ENCODE peak calls at places on chromosome 14, in eight cellular contexts. X is activated CD8-positive, alpha-beta T cell treated with anti-CD3 and anti-CD28 coated beads, Interleukin-2, amount 10 ng/mL, durations not matched to agents 7 days and 5 days; V is NCI-H69; U is pancreas; G is foreskin fibroblast; D is osteocyte; E is ELF-1; Z is germinal center. Y is an unnamed sample.

GRCh38 chr14:99122521-99123125 is 149.4 kb downstream of the BCL11B start:
- DNase-seq in Z (no peak), V (no peak), X (no peak), D (peak; percentile 32), U (no peak), G (no peak), E (peak; percentile 60), Y (peak; percentile 60)

GRCh38 chr14:66322564-66322963 is 163.6 kb upstream of the CCDC196 start:
- DNase-seq in G (no peak), U (no peak), V (no peak), X (no peak), Z (no peak), E (no peak), D (no peak), Y (no peak)

GRCh38 chr14:61973981-61974380 is 211.8 kb downstream of the SNAPC1 start:
- DNase-seq in D (no peak), V (no peak), G (peak; percentile 69), X (no peak), U (no peak), E (no peak), Z (no peak), Y (no peak)

GRCh38 chr14:89425931-89426330 is 8.9 kb upstream of the FOXN3 start:
- DNase-seq in V (no peak), X (peak; percentile 46), Z (no peak), U (no peak), D (no peak), G (peak; percentile 97), E (peak; percentile 69), Y (no peak)

GRCh38 chr14:32698831-32699230 is 239.8 kb upstream of the NPAS3 start:
- DNase-seq in E (no peak), G (peak; percentile 64), Z (no peak), X (no peak), V (no peak), D (no peak), U (no peak), Y (no peak)

GRCh38 chr14:26444745-26445144 is 153.1 kb downstream of the NOVA1 start:
- DNase-seq in D (no peak), X (no peak), U (no peak), V (no peak), G (peak; percentile 26), Z (no peak), E (peak; percentile 5), Y (peak; percentile 79)

GRCh38 chr14:93239869-93240677 is 33.0 kb downstream of the UBR7 start:
- DNase-seq in G (peak; percentile 84), V (no peak), U (no peak), D (no peak), X (no peak), Z (no peak), E (no peak), Y (no peak)

GRCh38 chr14:35302211-35302528 is 10.0 kb downstream of the PSMA6 start:
- DNase-seq in E (no peak), D (no peak), V (no peak), Z (no peak), X (no peak), U (no peak), G (no peak), Y (no peak)

GRCh38 chr14:31229009-31229408 is 21.4 kb upstream of the HECTD1 start:
- DNase-seq in V (peak; percentile 43), D (no peak), E (no peak), G (no peak), X (no peak), Z (no peak), U (no peak), Y (no peak)

GRCh38 chr14:104887623-104888488 is 22.8 kb downstream of the CEP170B start:
- DNase-seq in U (no peak), D (no peak), X (no peak), Z (no peak), G (no peak), E (no peak), V (no peak), Y (no peak)

GRCh38 chr14:105475916-105476845 is 1.6 kb downstream of the CRIP2 start:
- DNase-seq in X (no peak), D (no peak), G (no peak), E (peak; percentile 71), V (peak; percentile 56), U (peak; percentile 62), Z (no peak), Y (peak; percentile 61)

GRCh38 chr14:33040548-33041140 is 102.0 kb downstream of the NPAS3 start:
- DNase-seq in D (no peak), X (no peak), G (no peak), U (no peak), V (no peak), Z (no peak), E (no peak), Y (no peak)

GRCh38 chr14:30855345-30856037 is 18.9 kb upstream of the COCH start:
- DNase-seq in U (no peak), Z (no peak), X (no peak), G (no peak), E (no peak), D (no peak), V (no peak), Y (no peak)

GRCh38 chr14:50008562-50009355 is 107.6 kb downstream of the VCPKMT start:
- DNase-seq in D (no peak), V (no peak), G (peak; percentile 28), X (no peak), E (no peak), Z (peak; percentile 40), U (no peak), Y (no peak)

GRCh38 chr14:84254205-84254788 is 1275.6 kb upstream of the FLRT2 start:
- DNase-seq in U (no peak), V (peak; percentile 74), X (no peak), Z (no peak), E (peak; percentile 67), D (no peak), G (no peak), Y (peak; percentile 39)

GRCh38 chr14:60094306-60094897 is 2.7 kb downstream of the PCNX4 start:
- DNase-seq in Z (no peak), U (no peak), X (peak; percentile 58), D (no peak), G (peak; percentile 61), V (peak; percentile 50), E (peak; percentile 84), Y (peak; percentile 26)

GRCh38 chr14:77040995-77041744 is 12.7 kb upstream of the IRF2BPL start:
- DNase-seq in V (peak; percentile 86), G (no peak), E (no peak), U (peak; percentile 49), D (no peak), Z (no peak), X (no peak), Y (peak; percentile 67)

GRCh38 chr14:49769171-49769570 is 1.2 kb downstream of the KLHDC2 start:
- DNase-seq in V (peak; percentile 43), G (peak; percentile 70), X (no peak), D (no peak), Z (no peak), U (no peak), E (no peak), Y (no peak)

GRCh38 chr14:55052259-55052930 is 948 bp downstream of the MAPK1IP1L start:
- DNase-seq in Z (peak; percentile 33), D (no peak), X (no peak), U (no peak), V (no peak), G (no peak), E (no peak), Y (peak; percentile 57)

GRCh38 chr14:100708349-100709217 is 18.1 kb upstream of the DLK1 start:
- DNase-seq in D (no peak), G (peak; percentile 21), X (no peak), U (peak; percentile 94), Z (no peak), E (peak; percentile 81), V (peak; percentile 78), Y (peak; percentile 75)

GRCh38 chr14:91234791-91235114 is 9.8 kb downstream of the GPR68 start:
- DNase-seq in U (no peak), D (no peak), E (no peak), V (no peak), Z (no peak), X (no peak), G (no peak), Y (no peak)

GRCh38 chr14:32697704-32698103 is 241.0 kb upstream of the NPAS3 start:
- DNase-seq in E (no peak), Z (no peak), U (no peak), D (no peak), V (no peak), G (peak; percentile 81), X (no peak), Y (no peak)

GRCh38 chr14:56044196-56044595 is 74.0 kb upstream of the PELI2 start:
- DNase-seq in G (no peak), D (no peak), V (peak; percentile 71), U (no peak), Z (no peak), X (no peak), E (no peak), Y (no peak)

GRCh38 chr14:99819514-99819913 is 26.3 kb downstream of the EML1 start:
- DNase-seq in E (peak; percentile 68), Z (no peak), U (no peak), D (no peak), G (no peak), X (peak; percentile 21), V (no peak), Y (no peak)

GRCh38 chr14:69582207-69582606 is 7.5 kb upstream of the CCDC177 start:
- DNase-seq in V (no peak), Z (no peak), E (no peak), G (peak; percentile 15), U (no peak), X (no peak), D (no peak), Y (no peak)

GRCh38 chr14:100528962-100529560 is 58.2 kb downstream of the BEGAIN start:
- DNase-seq in U (no peak), X (peak; percentile 20), E (no peak), Z (no peak), V (no peak), G (no peak), D (no peak), Y (no peak)

GRCh38 chr14:22221508-22221907 is 367.5 kb downstream of the DAD1 start:
- DNase-seq in G (no peak), Z (peak; percentile 40), D (no peak), V (no peak), E (no peak), X (no peak), U (no peak), Y (no peak)

GRCh38 chr14:105601360-105602242 is 75.2 kb downstream of the TMEM121 start:
- DNase-seq in E (no peak), D (peak; percentile 83), U (no peak), X (no peak), V (no peak), Z (no peak), G (no peak), Y (no peak)

GRCh38 chr14:63650336-63650952 is 8.8 kb upstream of the WDR89 start:
- DNase-seq in D (no peak), U (peak; percentile 51), X (peak; percentile 66), E (no peak), V (no peak), Z (no peak), G (no peak), Y (no peak)

GRCh38 chr14:34911209-34912150 is 36.3 kb upstream of the BAZ1A start:
- DNase-seq in E (no peak), G (peak; percentile 56), U (no peak), D (no peak), Z (no peak), X (no peak), V (no peak), Y (no peak)

GRCh38 chr14:51880810-51881580 is 20.6 kb downstream of the GNG2 start:
- DNase-seq in G (no peak), E (no peak), U (no peak), X (no peak), V (peak; percentile 13), Z (no peak), D (no peak), Y (no peak)

GRCh38 chr14:103886304-103887169 is 39.2 kb upstream of the PPP1R13B start:
- DNase-seq in E (no peak), D (no peak), U (no peak), X (no peak), Z (no peak), G (peak; percentile 31), V (no peak), Y (peak; percentile 79)

GRCh38 chr14:75283162-75283883 is 4.7 kb downstream of the FOS start:
- DNase-seq in V (peak; percentile 12), U (peak; percentile 62), E (peak; percentile 75), G (no peak), D (no peak), Z (no peak), X (no peak), Y (peak; percentile 50)

GRCh38 chr14:74237441-74237840 is 1.8 kb upstream of the VSX2 start:
- DNase-seq in U (no peak), V (no peak), E (no peak), Z (no peak), D (no peak), G (no peak), X (no peak), Y (no peak)

Y was measured in left kidney.